ENCODE peak calls at places on chromosomes 4 and X, in eight cellular contexts. Y is aorta; C is mammary epithelial cell; I is effector memory CD4-positive, alpha-beta T cell; L is testis; Q is hepatocyte; D is upper lobe of left lung; A is right lobe of liver. M is an unnamed sample. For H3K4me1 and H3K36me3, the result is how much of the 10 kb centered on the place peaks cover.

GRCh38 chrX:70476934-70477733 is 32.5 kb downstream of the DLG3 start:
- DNase-seq in Q (peak), C (peak), L (no peak), Y (peak), D (no peak), I (no peak), A (no peak), M (peak)

GRCh38 chr4:24473309-24473721 is 111.0 kb downstream of the DHX15 start:
- DNase-seq in I (no peak), A (no peak), L (peak), D (peak), C (peak), Y (no peak), Q (peak), M (peak)

GRCh38 chr4:106898621-106899230 is 137.4 kb downstream of the DKK2 start:
- DNase-seq in Q (peak), Y (no peak), A (peak), I (no peak), C (peak), L (peak), D (no peak), M (peak)

GRCh38 chr4:16322183-16322582 is 95.9 kb upstream of the TAPT1 start:
- DNase-seq in C (no peak), Y (no peak), D (no peak), A (no peak), L (no peak), Q (no peak), I (no peak), M (no peak)

GRCh38 chr4:8110071-8110986 is 48.3 kb downstream of the ABLIM2 start:
- DNase-seq in I (no peak), A (no peak), L (no peak), D (no peak), Q (peak), C (peak), Y (no peak), M (no peak)

GRCh38 chrX:40098264-40099045 is 697 bp upstream of the BCOR start:
- DNase-seq in Y (peak), Q (peak), L (peak), C (peak), D (peak), A (peak), I (no peak), M (peak)

GRCh38 chr4:73053974-73054480 is 15.5 kb downstream of the COX18 start:
- DNase-seq in A (no peak), C (no peak), Q (no peak), I (no peak), L (no peak), Y (no peak), D (no peak), M (no peak)

GRCh38 chrX:72254835-72255234 is 16.0 kb upstream of the ERCC6L start:
- DNase-seq in L (no peak), C (no peak), I (no peak), A (no peak), Y (no peak), D (no peak), Q (no peak), M (no peak)

GRCh38 chrX:153800177-153800722 is 5.8 kb downstream of the SSR4 start:
- DNase-seq in C (no peak), I (no peak), L (no peak), Y (no peak), Q (no peak), A (no peak), D (peak), M (no peak)

GRCh38 chr4:174494146-174494545 is 28.1 kb downstream of the HPGD start:
- DNase-seq in A (no peak), C (no peak), D (no peak), I (no peak), Y (no peak), Q (no peak), L (no peak), M (no peak)

GRCh38 chrX:8429692-8430249 is 34.9 kb upstream of the VCX3B start:
- DNase-seq in L (no peak), I (no peak), Y (no peak), Q (no peak), C (no peak), A (no peak), D (no peak), M (no peak)

GRCh38 chr4:112813790-112814189 is 176.8 kb downstream of the LARP7 start:
- DNase-seq in A (no peak), Q (no peak), D (no peak), I (no peak), C (peak), Y (no peak), L (no peak), M (no peak)

GRCh38 chr4:147865926-147866325 is 134.0 kb downstream of the ARHGAP10 start:
- DNase-seq in A (no peak), L (no peak), I (no peak), Q (no peak), D (no peak), C (no peak), Y (no peak), M (no peak)

GRCh38 chrX:2955281-2955680 is 26.1 kb upstream of the ARSD start:
- DNase-seq in C (no peak), Y (no peak), Q (no peak), A (no peak), L (no peak), D (no peak), I (no peak), M (no peak)

GRCh38 chrX:91434351-91435168 is at the start of gene PABPC5:
- DNase-seq in Q (peak), L (peak), A (peak), D (peak), C (peak), Y (peak), I (no peak), M (peak)

DNA sequence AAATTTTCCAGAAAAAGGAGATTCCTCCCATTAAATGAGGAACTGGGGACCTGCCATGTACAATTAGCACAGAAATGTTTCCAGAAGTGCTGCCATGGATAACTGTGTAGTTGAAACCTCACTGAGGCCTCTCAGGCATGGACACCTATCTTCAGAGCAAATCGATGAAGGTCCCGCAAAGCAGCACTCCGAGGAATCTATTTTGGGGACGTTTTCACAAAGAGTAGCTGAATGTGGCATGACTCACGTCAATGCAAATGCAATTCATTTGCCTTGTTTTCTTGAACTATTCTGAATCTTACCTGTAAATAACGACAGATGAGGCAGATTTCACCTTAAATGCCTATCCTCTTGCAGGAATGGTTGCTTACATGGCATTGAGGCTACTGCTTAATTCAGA is 87.1 kb upstream of the STS start:
- DNase-seq in D (no peak), Q (no peak), L (no peak), Y (no peak), I (no peak), C (no peak), A (no peak), M (no peak)
- H3K4me1 ChIP-seq in D (under half), Q (under half), L (under half), Y (under half), I (under half), C (under half), A (under half), M (under half)

GRCh38 chr4:85732124-85732523 is 257.2 kb downstream of the ARHGAP24 start:
- DNase-seq in I (no peak), D (no peak), L (no peak), Q (no peak), Y (no peak), C (no peak), A (no peak), M (no peak)
- H3K36me3 ChIP-seq in I (under half), D (under half), L (under half), Q (under half), Y (under half), C (under half), A (under half), M (under half)

GRCh38 chr4:82900335-82901128 is at the start of gene THAP9:
- DNase-seq in L (peak), A (peak), I (peak), Q (peak), D (peak), Y (peak), C (peak), M (peak)

GRCh38 chr4:82901129-82901718 is 689 bp downstream of the THAP9 start:
- DNase-seq in L (no peak), D (no peak), I (no peak), Q (no peak), A (no peak), Y (no peak), C (no peak), M (no peak)

GRCh38 chr4:82898322-82899243 is 2.0 kb upstream of the THAP9 start:
- DNase-seq in C (peak), Y (peak), A (no peak), D (no peak), Q (peak), I (no peak), L (peak), M (no peak)

GRCh38 chr4:82900016-82900334 is 560 bp upstream of the THAP9 start:
- DNase-seq in I (no peak), C (no peak), Y (no peak), A (no peak), L (no peak), D (no peak), Q (peak), M (no peak)

DNA sequence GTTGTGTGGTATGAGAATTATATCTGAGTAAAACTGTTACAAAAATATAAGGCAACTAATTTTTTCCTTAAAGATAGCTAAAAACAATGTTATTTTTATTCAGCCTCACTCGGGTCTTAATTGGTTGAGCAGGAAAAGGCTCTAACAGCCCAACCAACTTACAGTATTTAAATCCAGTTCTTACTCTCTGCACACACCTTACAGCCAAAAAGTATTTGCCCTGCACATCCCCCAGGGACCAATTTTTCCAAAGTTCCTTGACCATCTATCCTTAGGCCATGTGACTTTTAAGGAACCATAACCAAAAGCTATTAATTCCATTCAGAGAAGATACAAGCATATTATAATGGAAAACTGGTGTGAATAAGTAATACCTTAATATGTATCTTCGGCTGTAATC is 1.2 kb upstream of the THAP9 start:
- DNase-seq in D (no peak), C (no peak), L (no peak), I (no peak), Y (no peak), A (no peak), Q (no peak), M (no peak)
- H3K4me1 ChIP-seq in D (under half), C (under half), L (under half), I (under half), Y (under half), A (under half), Q (under half), M (under half)

GRCh38 chr4:143199503-143199902 is 14.8 kb downstream of the USP38 start:
- DNase-seq in D (no peak), A (no peak), L (no peak), I (no peak), Q (no peak), C (no peak), Y (no peak), M (no peak)
- H3K36me3 ChIP-seq in D (half or more), A (under half), L (under half), I (half or more), Q (under half), C (under half), Y (under half), M (under half)

M was measured in mucosa of descending colon.